ENCODE peak calls at places on chromosome 4, in six cellular contexts. Y is AG08395; L is breast epithelium; I is activated T-cell treated with anti-CD3 and anti-CD28 coated beads for 1 hour; G is spleen; T is CD4-positive, CD25-positive, alpha-beta regulatory T cell. W is an unnamed sample.

GRCh38 chr4:118758293-118758692 is 73.1 kb downstream of the METTL14 start:
- DNase-seq in Y (no peak), L (no peak), I (no peak), G (no peak), T (no peak), W (no peak)

GRCh38 chr4:153212755-153213154 is 8.5 kb downstream of the TRIM2 start:
- DNase-seq in Y (peak), L (no peak), I (no peak), G (no peak), T (no peak), W (no peak)

GRCh38 chr4:150722908-150723362 is 141.0 kb downstream of the MAB21L2 start:
- DNase-seq in Y (no peak), L (peak), I (no peak), G (no peak), T (no peak), W (no peak)

GRCh38 chr4:156790866-156791265 is 180.7 kb downstream of the PDGFC start:
- DNase-seq in Y (peak), L (no peak), I (no peak), G (no peak), T (no peak), W (no peak)

GRCh38 chr4:113653871-113654270 is 107.7 kb downstream of the CAMK2D start:
- DNase-seq in Y (no peak), L (no peak), I (no peak), G (no peak), T (no peak), W (no peak)

GRCh38 chr4:10437735-10438134 is 19.5 kb downstream of the ZNF518B start:
- DNase-seq in Y (no peak), L (no peak), I (no peak), G (no peak), T (no peak), W (no peak)

GRCh38 chr4:121070274-121070673 is 2.1 kb downstream of the NDNF start:
- DNase-seq in Y (no peak), L (no peak), I (no peak), G (no peak), T (no peak), W (no peak)

GRCh38 chr4:152460488-152460887 is 75.4 kb downstream of the FBXW7 start:
- DNase-seq in Y (peak), L (no peak), I (no peak), G (no peak), T (no peak), W (no peak)

GRCh38 chr4:18566970-18567799 is 545.6 kb upstream of the LCORL start:
- DNase-seq in Y (no peak), L (no peak), I (no peak), G (no peak), T (no peak), W (no peak)

GRCh38 chr4:142697303-142697702 is 148.8 kb downstream of the INPP4B start:
- DNase-seq in Y (no peak), L (no peak), I (no peak), G (no peak), T (no peak), W (no peak)

GRCh38 chr4:38950734-38951133 is 81.5 kb downstream of the TMEM156 start:
- DNase-seq in Y (no peak), L (no peak), I (no peak), G (no peak), T (no peak), W (no peak)